ENCODE peak calls at places on chromosomes 11 and 22, in nine cellular contexts. Q is ovary, I is GM20000, L is adrenal gland, X is foreskin fibroblast, O is cardiac muscle cell, M is Calu3, P is GM12865, N is RWPE1. G is an unnamed sample.

GRCh38 chr22:43818981-43819690 is 7.0 kb upstream of the EFCAB6 start:
- DNase-seq in Q (no peak), I (no peak), L (no peak), X (no peak), O (no peak), M (no peak), P (no peak), N (no peak), G (peak)

GRCh38 chr22:20578707-20579106 is 71.3 kb downstream of the MED15 start:
- DNase-seq in Q (no peak), I (no peak), L (no peak), X (no peak), O (no peak), M (no peak), P (no peak), N (no peak), G (no peak)

GRCh38 chr11:8019671-8020597 is 32.8 kb downstream of the EIF3F start:
- DNase-seq in Q (peak), I (peak), L (peak), X (peak), O (peak), M (no peak), P (no peak), N (peak), G (no peak)

GRCh38 chr22:33076368-33076767 is 18.2 kb upstream of the SYN3 start:
- DNase-seq in Q (no peak), I (no peak), L (no peak), X (peak), O (peak), M (no peak), P (no peak), N (no peak), G (no peak)

GRCh38 chr11:82703796-82704195 is 29.9 kb downstream of the FAM181B start:
- DNase-seq in Q (no peak), I (no peak), L (no peak), X (no peak), O (no peak), M (no peak), P (no peak), N (peak), G (no peak)

GRCh38 chr11:133818302-133818701 is 27.0 kb downstream of the SPATA19 start:
- DNase-seq in Q (no peak), I (no peak), L (no peak), X (no peak), O (no peak), M (no peak), P (no peak), N (no peak), G (no peak)

GRCh38 chr11:18526521-18527296 is at the start of gene TSG101:
- DNase-seq in Q (peak), I (peak), L (peak), X (peak), O (peak), M (peak), P (peak), N (peak), G (peak)

GRCh38 chr11:36793542-36793926 is 195.5 kb upstream of the RAG2 start:
- DNase-seq in Q (no peak), I (no peak), L (no peak), X (peak), O (peak), M (peak), P (no peak), N (no peak), G (no peak)

GRCh38 chr11:86818466-86819282 is 18.3 kb downstream of the PRSS23 start:
- DNase-seq in Q (no peak), I (peak), L (no peak), X (peak), O (peak), M (no peak), P (peak), N (peak), G (no peak)

GRCh38 chr11:91396243-91397133 is 828.1 kb upstream of the FAT3 start:
- DNase-seq in Q (no peak), I (no peak), L (no peak), X (no peak), O (no peak), M (peak), P (no peak), N (peak), G (no peak)

GRCh38 chr11:118631510-118631909 is 24.1 kb downstream of the PHLDB1 start:
- DNase-seq in Q (no peak), I (no peak), L (no peak), X (no peak), O (no peak), M (no peak), P (no peak), N (no peak), G (no peak)

GRCh38 chr11:125082611-125083311 is 19.7 kb downstream of the SLC37A2 start:
- DNase-seq in Q (peak), I (no peak), L (peak), X (peak), O (peak), M (peak), P (no peak), N (peak), G (no peak)

GRCh38 chr22:25496396-25497064 is 67.9 kb upstream of the GRK3 start:
- DNase-seq in Q (no peak), I (no peak), L (no peak), X (no peak), O (no peak), M (no peak), P (no peak), N (no peak), G (no peak)

GRCh38 chr22:40128989-40129388 is 48.7 kb upstream of the TNRC6B start:
- DNase-seq in Q (no peak), I (peak), L (no peak), X (no peak), O (no peak), M (no peak), P (peak), N (no peak), G (no peak)

GRCh38 chr22:32546480-32546879 is 71.9 kb downstream of the FBXO7 start:
- DNase-seq in Q (no peak), I (no peak), L (no peak), X (no peak), O (no peak), M (no peak), P (no peak), N (no peak), G (no peak)

GRCh38 chr22:42960146-42960509 is 54.8 kb downstream of the PACSIN2 start:
- DNase-seq in Q (no peak), I (no peak), L (no peak), X (no peak), O (no peak), M (no peak), P (no peak), N (no peak), G (no peak)

GRCh38 chr22:24153959-24154358 is 27.3 kb upstream of the SUSD2 start:
- DNase-seq in Q (no peak), I (no peak), L (no peak), X (no peak), O (no peak), M (no peak), P (no peak), N (no peak), G (no peak)

GRCh38 chr11:74142624-74143023 is 28.2 kb downstream of the C2CD3 start:
- DNase-seq in Q (no peak), I (no peak), L (no peak), X (peak), O (no peak), M (no peak), P (no peak), N (no peak), G (no peak)

GRCh38 chr22:46744581-46744980 is 6.5 kb upstream of the CERK start:
- DNase-seq in Q (no peak), I (no peak), L (no peak), X (no peak), O (no peak), M (no peak), P (no peak), N (no peak), G (no peak)

GRCh38 chr11:109993786-109994185 is 99.4 kb upstream of the ZC3H12C start:
- DNase-seq in Q (no peak), I (no peak), L (no peak), X (no peak), O (no peak), M (no peak), P (no peak), N (no peak), G (no peak)

GRCh38 chr11:72195921-72196320 is 4.0 kb downstream of the FOLR1 start:
- DNase-seq in Q (no peak), I (no peak), L (no peak), X (no peak), O (no peak), M (no peak), P (no peak), N (no peak), G (no peak)

GRCh38 chr22:19930537-19931486 is 10.8 kb upstream of the COMT start:
- DNase-seq in Q (no peak), I (no peak), L (no peak), X (peak), O (no peak), M (no peak), P (no peak), N (no peak), G (no peak)

GRCh38 chr22:44369241-44369652 is 56.5 kb upstream of the SHISAL1 start:
- DNase-seq in Q (peak), I (no peak), L (no peak), X (no peak), O (no peak), M (no peak), P (no peak), N (no peak), G (peak)

GRCh38 chr22:24303007-24303406 is 32.4 kb downstream of the SPECC1L start:
- DNase-seq in Q (no peak), I (no peak), L (no peak), X (no peak), O (no peak), M (peak), P (no peak), N (no peak), G (no peak)

GRCh38 chr11:133408936-133409335 is 123.4 kb downstream of the OPCML start:
- DNase-seq in Q (no peak), I (no peak), L (no peak), X (no peak), O (no peak), M (no peak), P (no peak), N (no peak), G (no peak)

GRCh38 chr22:40213478-40213877 is 35.8 kb downstream of the TNRC6B start:
- DNase-seq in Q (no peak), I (no peak), L (no peak), X (no peak), O (no peak), M (no peak), P (no peak), N (no peak), G (no peak)

GRCh38 chr22:18133452-18133851 is 16.5 kb upstream of the USP18 start:
- DNase-seq in Q (peak), I (no peak), L (no peak), X (peak), O (no peak), M (no peak), P (no peak), N (no peak), G (no peak)

GRCh38 chr11:96279421-96280290 is 63.3 kb downstream of the MAML2 start:
- DNase-seq in Q (no peak), I (no peak), L (no peak), X (peak), O (no peak), M (no peak), P (no peak), N (peak), G (no peak)

GRCh38 chr11:39668640-39669039 is 1790.8 kb downstream of the LRRC4C start:
- DNase-seq in Q (no peak), I (no peak), L (no peak), X (no peak), O (no peak), M (no peak), P (no peak), N (peak), G (no peak)

GRCh38 chr11:127182586-127183203 is 182.1 kb upstream of the KIRREL3 start:
- DNase-seq in Q (no peak), I (no peak), L (no peak), X (no peak), O (peak), M (no peak), P (no peak), N (no peak), G (no peak)

GRCh38 chr11:130827697-130828377 is 88.4 kb downstream of the SNX19 start:
- DNase-seq in Q (peak), I (peak), L (peak), X (peak), O (peak), M (peak), P (peak), N (peak), G (no peak)

GRCh38 chr11:119796363-119797060 is 67.5 kb upstream of the NECTIN1 start:
- DNase-seq in Q (no peak), I (no peak), L (no peak), X (no peak), O (no peak), M (no peak), P (no peak), N (no peak), G (no peak)

GRCh38 chr11:123020968-123021367 is 39.3 kb upstream of the BSX start:
- DNase-seq in Q (no peak), I (peak), L (peak), X (peak), O (peak), M (peak), P (peak), N (peak), G (no peak)

GRCh38 chr11:113184498-113184897 is 129.9 kb upstream of the TTC12 start:
- DNase-seq in Q (no peak), I (no peak), L (peak), X (peak), O (no peak), M (peak), P (no peak), N (peak), G (no peak)

GRCh38 chr11:129998107-129998506 is 4.5 kb downstream of the PRDM10 start:
- DNase-seq in Q (no peak), I (no peak), L (no peak), X (no peak), O (no peak), M (no peak), P (no peak), N (no peak), G (no peak)

GRCh38 chr11:120432056-120433018 is 79.2 kb upstream of the GRIK4 start:
- DNase-seq in Q (no peak), I (no peak), L (peak), X (peak), O (no peak), M (peak), P (peak), N (peak), G (no peak)

DNA sequence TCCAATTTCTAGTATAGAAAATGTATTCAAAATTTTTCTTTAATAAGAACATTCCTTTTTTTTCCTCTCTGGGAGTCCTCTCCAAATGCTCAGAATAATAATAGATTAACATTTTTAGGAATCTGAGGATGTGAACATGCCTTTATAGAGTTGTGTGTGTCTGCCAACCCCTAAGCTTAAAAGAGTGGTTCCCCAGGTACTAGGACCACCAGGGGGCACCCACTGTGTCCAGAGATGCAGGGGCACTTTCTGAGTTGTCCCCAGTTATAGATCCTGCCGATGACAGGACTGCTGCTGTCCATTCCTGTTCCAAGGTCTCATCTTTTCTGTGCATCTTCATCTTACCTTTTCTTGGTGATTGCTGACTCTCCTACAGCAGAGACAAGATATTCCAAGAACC is 27.0 kb upstream of the MICAL2 start:
- DNase-seq in Q (no peak), I (no peak), L (no peak), X (no peak), O (no peak), M (no peak), P (no peak), N (no peak), G (no peak)
- TF ChIP-seq CTCF in Q (no peak), I (no peak), L (no peak), X (no peak), O (peak), M (no peak), P (peak), N (no peak), G (no peak)

DNA sequence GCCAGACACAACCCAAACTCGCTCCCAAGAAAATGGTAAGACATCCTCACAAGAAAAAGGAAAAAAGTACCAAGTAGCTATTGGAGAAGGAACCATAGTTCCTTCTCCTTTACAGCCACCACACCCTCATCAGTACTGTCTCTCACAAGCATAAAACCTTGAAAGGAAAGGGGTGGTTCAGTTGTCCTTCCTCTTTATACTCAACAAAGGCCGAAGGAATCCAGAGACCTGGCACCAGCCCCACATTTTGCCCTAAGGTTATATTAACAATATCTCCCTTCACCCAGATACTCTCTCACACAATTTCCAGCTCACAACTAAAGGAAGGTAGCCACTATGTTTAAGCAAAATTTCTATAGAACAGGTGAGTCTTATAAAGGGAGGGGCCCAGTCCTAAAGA is 8.5 kb downstream of the FHIP1B start:
- DNase-seq in Q (no peak), I (no peak), L (no peak), X (no peak), O (no peak), M (no peak), P (no peak), N (no peak), G (no peak)
- TF ChIP-seq CTCF in Q (no peak), I (no peak), L (no peak), X (no peak), O (no peak), M (no peak), P (no peak), N (no peak), G (no peak)

DNA sequence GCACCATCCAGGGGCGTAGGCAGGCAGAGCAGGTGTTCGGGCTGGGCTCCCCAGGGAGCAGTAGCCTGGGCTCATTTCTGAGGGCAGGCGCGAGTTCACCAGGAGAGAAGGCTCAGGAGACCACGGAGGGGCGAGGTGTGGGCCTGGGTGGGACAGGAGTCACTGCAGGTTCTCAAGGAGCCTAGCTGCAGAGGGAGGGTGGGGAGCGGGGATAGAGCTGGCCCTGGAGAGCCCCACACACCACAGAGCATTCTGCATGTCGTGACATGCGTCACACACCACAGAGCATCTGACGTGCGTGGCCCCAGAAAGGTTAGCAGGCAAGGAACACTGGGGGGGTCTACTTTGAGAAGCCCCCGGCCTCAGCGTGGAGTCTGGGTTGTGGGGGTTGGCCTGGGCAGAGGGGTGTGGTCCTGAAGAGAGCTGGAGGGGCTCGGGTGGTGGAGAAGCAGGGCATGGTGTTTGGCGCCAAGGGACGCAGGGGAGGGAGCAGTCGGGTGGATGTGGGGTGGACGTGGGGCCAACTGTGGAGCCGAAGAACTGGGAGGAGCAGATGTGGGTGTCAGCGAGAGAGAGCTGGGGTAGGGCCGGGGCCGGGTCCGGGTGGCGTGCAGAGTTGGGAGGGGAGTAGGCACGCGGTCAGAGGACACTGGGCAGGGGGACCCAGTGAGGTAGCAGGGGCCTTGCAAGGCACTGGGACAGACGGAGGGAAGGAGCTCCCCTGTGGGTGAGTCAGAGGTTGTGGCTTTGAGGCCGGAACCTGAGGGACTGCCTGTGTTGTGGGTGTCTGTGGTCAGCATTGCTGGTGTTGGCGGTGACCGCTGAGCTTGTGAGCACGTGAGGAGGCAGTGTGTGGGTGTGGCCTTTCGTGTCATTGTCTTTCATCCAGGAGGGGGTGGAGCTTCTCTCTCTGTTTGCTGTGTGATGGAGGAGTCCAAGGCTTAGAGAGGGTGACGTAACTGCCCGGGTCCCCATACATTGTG is 25.5 kb downstream of the CTTN start:
- DNase-seq in Q (no peak), I (peak), L (peak), X (peak), O (no peak), M (peak), P (peak), N (no peak), G (peak)
- TF ChIP-seq CTCF in Q (no peak), I (no peak), L (no peak), X (no peak), O (no peak), M (no peak), P (no peak), N (no peak), G (no peak)

GRCh38 chr11:3196161-3197043 is 22.2 kb downstream of the MRGPRG start:
- DNase-seq in Q (no peak), I (no peak), L (peak), X (no peak), O (no peak), M (no peak), P (no peak), N (no peak), G (no peak)

GRCh38 chr11:3193373-3194015 is 25.1 kb downstream of the MRGPRG start:
- DNase-seq in Q (no peak), I (no peak), L (no peak), X (no peak), O (no peak), M (no peak), P (no peak), N (no peak), G (no peak)

GRCh38 chr11:3194016-3194816 is 24.4 kb downstream of the MRGPRG start:
- DNase-seq in Q (no peak), I (no peak), L (no peak), X (no peak), O (no peak), M (no peak), P (no peak), N (no peak), G (no peak)

GRCh38 chr11:3197044-3197715 is 21.4 kb downstream of the MRGPRG start:
- DNase-seq in Q (no peak), I (no peak), L (no peak), X (no peak), O (no peak), M (no peak), P (no peak), N (no peak), G (no peak)

DNA sequence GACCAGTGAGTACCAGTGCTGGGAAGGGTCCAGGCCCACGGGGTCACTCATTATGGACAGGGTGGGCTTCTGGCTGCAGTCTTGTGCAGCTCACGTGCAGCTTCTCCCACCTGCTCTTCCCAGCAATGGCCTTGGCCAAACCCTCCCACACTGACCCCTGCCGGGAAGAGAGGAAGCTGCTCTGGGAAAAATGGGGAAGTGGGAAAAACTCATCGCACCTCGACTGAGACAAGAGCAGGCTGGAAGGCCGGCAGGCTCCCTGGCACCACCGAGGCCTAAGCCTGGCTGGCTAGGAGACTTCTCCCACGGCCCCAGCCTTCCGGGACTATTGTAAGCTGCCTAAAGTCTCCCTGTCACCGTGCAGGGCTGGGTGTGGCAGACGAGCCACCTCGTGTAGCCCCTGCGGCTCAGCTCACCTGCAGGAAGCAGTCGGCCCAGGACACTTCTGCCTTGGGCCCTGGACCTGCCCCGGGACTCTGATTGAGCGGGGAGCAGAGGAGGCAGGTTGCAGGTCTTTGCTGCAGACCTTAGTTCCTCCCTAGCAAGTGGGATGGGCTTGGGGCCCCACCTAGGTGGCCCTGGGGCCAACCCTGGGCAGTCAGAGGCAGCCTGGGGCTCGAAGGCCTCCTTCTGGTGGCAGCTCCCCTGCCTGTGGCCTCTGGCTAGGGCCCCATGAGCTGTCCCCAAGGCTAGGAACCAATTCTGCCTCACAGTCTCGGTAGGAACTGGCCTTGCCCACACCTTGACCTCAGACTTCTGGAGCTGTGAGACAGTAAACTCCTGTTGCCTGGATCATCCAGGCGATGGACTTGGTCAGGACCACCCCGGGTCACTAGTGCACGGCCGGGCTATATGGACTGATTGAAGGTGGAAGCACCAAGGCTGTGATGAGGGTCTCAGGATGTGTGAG is 23.1 kb downstream of the MRGPRG start:
- DNase-seq in Q (no peak), I (no peak), L (no peak), X (peak), O (peak), M (peak), P (no peak), N (peak), G (no peak)
- TF ChIP-seq CTCF in Q (no peak), I (no peak), L (no peak), X (peak), O (peak), M (peak), P (no peak), N (peak), G (peak)